ENCODE peak calls at places on chromosomes 12 and 14, in six cellular contexts. W is left ventricle myocardium inferior, P is stomach, A is A549, F is fibroblast of pulmonary artery, D is tibial nerve. O is an unnamed sample.
A peak's percentile ranks its signal among the peaks of the same experiment; 100 is the strongest.

GRCh38 chr14:96501746-96502620 is at the start of gene PAPOLA:
- DNase-seq in W (peak; percentile 93), P (peak; percentile 96), A (peak; percentile 97), F (peak; percentile 97), D (peak; percentile 86), O (peak; percentile 96)

GRCh38 chr14:91595736-91596135 is 85.6 kb upstream of the PPP4R3A start:
- DNase-seq in W (no peak), P (no peak), A (no peak), F (no peak), D (no peak), O (no peak)

GRCh38 chr12:71626768-71627167 is 36.9 kb downstream of the ZFC3H1 start:
- DNase-seq in W (no peak), P (no peak), A (no peak), F (peak; percentile 43), D (no peak), O (no peak)

GRCh38 chr14:94320243-94320642 is 2.9 kb downstream of the SERPINA6 start:
- DNase-seq in W (no peak), P (no peak), A (peak; percentile 62), F (no peak), D (no peak), O (no peak)

GRCh38 chr12:28180791-28181190 is 9.5 kb upstream of the CCDC91 start:
- DNase-seq in W (no peak), P (no peak), A (no peak), F (peak; percentile 12), D (no peak), O (no peak)

GRCh38 chr14:100065161-100065871 is at the start of gene EVL:
- DNase-seq in W (peak; percentile 35), P (peak; percentile 52), A (no peak), F (no peak), D (no peak), O (no peak)

GRCh38 chr14:74501135-74501614 is 7.6 kb downstream of the ISCA2 start:
- DNase-seq in W (peak; percentile 62), P (peak; percentile 70), A (peak; percentile 68), F (peak; percentile 86), D (peak; percentile 75), O (peak; percentile 34)

GRCh38 chr12:116495260-116495659 is 63.9 kb upstream of the MAP1LC3B2 start:
- DNase-seq in W (no peak), P (peak; percentile 34), A (peak; percentile 47), F (no peak), D (no peak), O (no peak)

GRCh38 chr12:56029166-56029519 is 8.3 kb downstream of the IKZF4 start:
- DNase-seq in W (no peak), P (no peak), A (no peak), F (peak; percentile 73), D (no peak), O (no peak)

GRCh38 chr12:752673-753400 is 458 bp downstream of the WNK1 start:
- DNase-seq in W (peak; percentile 57), P (peak; percentile 68), A (peak; percentile 66), F (peak; percentile 49), D (peak; percentile 17), O (peak; percentile 51)

GRCh38 chr14:73887116-73887490 is 444 bp downstream of the ZNF410 start:
- DNase-seq in W (no peak), P (no peak), A (no peak), F (no peak), D (no peak), O (no peak)

GRCh38 chr14:21069388-21070082 is 569 bp upstream of the ARHGEF40 start:
- DNase-seq in W (peak; percentile 61), P (no peak), A (no peak), F (peak; percentile 43), D (peak; percentile 39), O (no peak)

GRCh38 chr14:95303552-95303951 is 16.2 kb downstream of the CLMN start:
- DNase-seq in W (no peak), P (no peak), A (no peak), F (no peak), D (no peak), O (no peak)

GRCh38 chr14:34012978-34013713 is 62.3 kb upstream of the EGLN3 start:
- DNase-seq in W (no peak), P (no peak), A (no peak), F (no peak), D (no peak), O (peak; percentile 59)

GRCh38 chr14:65352964-65353530 is 59.5 kb upstream of the FUT8 start:
- DNase-seq in W (no peak), P (peak; percentile 50), A (peak; percentile 60), F (no peak), D (no peak), O (no peak)

GRCh38 chr12:12010277-12011031 is 60.3 kb upstream of the BCL2L14 start:
- DNase-seq in W (peak; percentile 36), P (no peak), A (no peak), F (peak; percentile 69), D (peak; percentile 40), O (peak; percentile 90)

GRCh38 chr14:100532154-100532915 is 54.9 kb downstream of the BEGAIN start:
- DNase-seq in W (peak; percentile 4), P (peak; percentile 10), A (no peak), F (no peak), D (peak; percentile 3), O (no peak)

GRCh38 chr12:39426636-39427245 is 16.2 kb downstream of the KIF21A start:
- DNase-seq in W (no peak), P (no peak), A (peak; percentile 33), F (no peak), D (no peak), O (no peak)

GRCh38 chr14:92726135-92726932 is 22.1 kb downstream of the LGMN start:
- DNase-seq in W (peak; percentile 39), P (peak; percentile 82), A (peak; percentile 93), F (peak; percentile 94), D (no peak), O (peak; percentile 94)

GRCh38 chr12:20024194-20024593 is 344.1 kb upstream of the PDE3A start:
- DNase-seq in W (no peak), P (no peak), A (no peak), F (peak; percentile 89), D (peak; percentile 28), O (no peak)

GRCh38 chr12:20778969-20779368 is 31.5 kb upstream of the SLCO1B3 start:
- DNase-seq in W (no peak), P (peak; percentile 33), A (no peak), F (no peak), D (no peak), O (no peak)

GRCh38 chr14:73472182-73473114 is 14.1 kb upstream of the NUMB start:
- DNase-seq in W (no peak), P (no peak), A (peak; percentile 74), F (peak; percentile 87), D (peak; percentile 36), O (no peak)

GRCh38 chr14:87873741-87874140 is 119.2 kb downstream of the GALC start:
- DNase-seq in W (no peak), P (no peak), A (no peak), F (peak; percentile 29), D (no peak), O (no peak)

GRCh38 chr14:80278293-80279037 is 67.2 kb upstream of the DIO2 start:
- DNase-seq in W (peak; percentile 33), P (peak; percentile 27), A (peak; percentile 9), F (peak; percentile 76), D (peak; percentile 12), O (no peak)

GRCh38 chr12:6070472-6071257 is 53.8 kb downstream of the VWF start:
- DNase-seq in W (no peak), P (no peak), A (no peak), F (no peak), D (no peak), O (no peak)

GRCh38 chr12:68557011-68557715 is 53.5 kb upstream of the RAP1B start:
- DNase-seq in W (no peak), P (no peak), A (peak; percentile 20), F (peak; percentile 79), D (no peak), O (no peak)

GRCh38 chr12:100984821-100985220 is 190.2 kb downstream of the ANO4 start:
- DNase-seq in W (no peak), P (no peak), A (no peak), F (no peak), D (no peak), O (no peak)

GRCh38 chr12:100986595-100987547 is 192.3 kb downstream of the ANO4 start:
- DNase-seq in W (no peak), P (no peak), A (no peak), F (no peak), D (no peak), O (no peak)

GRCh38 chr12:100991059-100991562 is 196.5 kb downstream of the ANO4 start:
- DNase-seq in W (no peak), P (no peak), A (no peak), F (no peak), D (no peak), O (no peak)

GRCh38 chr12:100988278-100988625 is 193.7 kb downstream of the ANO4 start:
- DNase-seq in W (no peak), P (no peak), A (no peak), F (no peak), D (no peak), O (no peak)

DNA sequence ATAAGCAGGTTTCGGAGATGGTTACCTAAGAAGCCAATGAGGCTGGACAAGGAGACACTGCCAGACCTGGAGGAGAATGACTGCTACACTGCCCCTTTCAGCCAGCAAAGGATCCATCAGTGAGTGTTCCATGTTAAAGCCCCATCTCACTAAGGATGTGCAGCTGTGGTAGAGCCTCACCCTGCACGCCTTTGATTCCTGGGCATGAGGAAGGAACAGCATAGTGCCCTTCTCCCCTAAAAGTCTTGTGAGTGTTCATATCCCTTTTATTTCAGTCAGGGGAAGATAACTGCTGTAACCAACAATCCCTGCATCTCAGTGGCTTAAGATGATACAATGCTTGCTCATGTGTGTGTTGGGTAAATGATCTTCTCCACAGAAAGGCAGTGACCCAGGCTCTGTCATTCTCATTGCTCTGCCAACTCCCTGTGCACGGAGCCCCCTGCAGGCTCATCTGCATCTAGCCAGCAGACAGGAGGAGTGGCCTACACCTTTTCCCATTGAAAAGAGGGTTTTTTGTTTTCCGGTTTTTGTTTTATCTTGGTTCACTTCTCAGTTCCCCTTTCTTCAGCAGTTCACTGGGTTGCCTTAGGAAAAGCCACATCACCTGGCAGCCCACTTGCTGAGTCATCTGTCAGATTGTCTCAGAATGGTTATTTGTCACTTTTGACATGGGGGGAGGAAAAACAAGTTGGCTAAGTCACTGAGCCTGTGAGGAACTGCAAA is 193.1 kb downstream of the ANO4 start:
- DNase-seq in W (no peak), P (no peak), A (peak; percentile 24), F (peak; percentile 62), D (no peak), O (no peak)
- TF ChIP-seq CTCF in W (no peak), P (no peak), A (no peak), F (peak; percentile 69), D (no peak), O (no peak)

GRCh38 chr12:66066071-66066928 is 64.2 kb downstream of the LLPH start:
- DNase-seq in W (no peak), P (no peak), A (no peak), F (peak; percentile 44), D (no peak), O (no peak)
- TF ChIP-seq CTCF in W (no peak), P (no peak), A (no peak), F (no peak), D (no peak), O (no peak)

GRCh38 chr12:130044991-130045621 is 117.2 kb upstream of the FZD10 start:
- DNase-seq in W (no peak), P (no peak), A (no peak), F (no peak), D (no peak), O (no peak)

GRCh38 chr12:130043685-130044421 is 118.4 kb upstream of the FZD10 start:
- DNase-seq in W (no peak), P (no peak), A (no peak), F (no peak), D (no peak), O (no peak)

GRCh38 chr12:130041983-130042812 is 120.1 kb upstream of the FZD10 start:
- DNase-seq in W (no peak), P (no peak), A (no peak), F (no peak), D (no peak), O (no peak)
- TF ChIP-seq CTCF in W (peak; percentile 81), P (peak; percentile 64), A (peak; percentile 13), F (no peak), D (peak; percentile 52), O (peak; percentile 51)

GRCh38 chr12:13203028-13203922 is 6.7 kb downstream of the EMP1 start:
- DNase-seq in W (peak; percentile 62), P (no peak), A (peak; percentile 55), F (peak; percentile 64), D (peak; percentile 65), O (no peak)
- TF ChIP-seq CTCF in W (peak; percentile 52), P (no peak), A (peak; percentile 38), F (peak; percentile 27), D (peak; percentile 16), O (no peak)

O was measured in CD14-positive monocyte.